ENCODE peak calls at places on chromosomes 1 and 21, in seven cellular contexts. W, H, A, G, I, U and Y are unnamed samples.

GRCh38 chr1:116067564-116067887 is 43.7 kb upstream of the MAB21L3 start:
- DNase-seq in A (no peak), W (peak; percentile 62), G (peak; percentile 85), I (no peak), H (no peak), U (peak; percentile 22), Y (no peak)

GRCh38 chr1:67166196-67166595 is at the start of gene IL23R:
- DNase-seq in I (no peak), H (no peak), A (no peak), W (no peak), U (no peak), G (no peak), Y (peak; percentile 62)

GRCh38 chr1:1109743-1110142 is 6.1 kb downstream of the C1orf159 start:
- DNase-seq in U (no peak), H (no peak), W (no peak), A (no peak), I (no peak), G (no peak), Y (no peak)

GRCh38 chr1:161805399-161806197 is 39.5 kb downstream of the ATF6 start:
- DNase-seq in U (no peak), W (no peak), A (no peak), I (no peak), G (peak; percentile 19), H (no peak), Y (no peak)

GRCh38 chr1:39615086-39615662 is 24.3 kb downstream of the HEYL start:
- DNase-seq in A (no peak), H (no peak), U (no peak), I (no peak), G (no peak), W (no peak), Y (no peak)

GRCh38 chr21:37244506-37245083 is 22.5 kb downstream of the VPS26C start:
- DNase-seq in A (no peak), W (no peak), G (peak; percentile 34), I (no peak), H (no peak), U (no peak), Y (no peak)

GRCh38 chr1:107936498-107937481 is 28.2 kb downstream of the VAV3 start:
- DNase-seq in U (peak; percentile 84), W (peak; percentile 97), G (peak; percentile 94), H (peak; percentile 38), A (peak; percentile 78), I (peak; percentile 22), Y (peak; percentile 20)

GRCh38 chr1:97088386-97088785 is 366.8 kb downstream of the PTBP2 start:
- DNase-seq in H (no peak), U (no peak), I (no peak), G (no peak), A (no peak), W (no peak), Y (no peak)

GRCh38 chr21:44930543-44930981 is 9.3 kb upstream of the SLX9 start:
- DNase-seq in G (peak; percentile 23), U (peak; percentile 87), A (no peak), W (no peak), I (no peak), H (peak; percentile 47), Y (no peak)

GRCh38 chr1:4877426-4877825 is 223.0 kb downstream of the AJAP1 start:
- DNase-seq in U (no peak), G (no peak), H (no peak), W (no peak), A (no peak), I (no peak), Y (no peak)

GRCh38 chr1:53498555-53499142 is 39.5 kb downstream of the DMRTB1 start:
- DNase-seq in H (no peak), U (no peak), W (no peak), A (no peak), G (peak; percentile 65), I (no peak), Y (no peak)

GRCh38 chr1:113951719-113952118 is 22.6 kb downstream of the HIPK1 start:
- DNase-seq in H (no peak), U (no peak), I (no peak), A (no peak), W (no peak), G (no peak), Y (no peak)

GRCh38 chr1:176522310-176522846 is 59.4 kb downstream of the PAPPA2 start:
- DNase-seq in A (no peak), W (no peak), G (no peak), U (no peak), I (no peak), H (no peak), Y (no peak)

GRCh38 chr1:98045211-98046030 is 124.6 kb upstream of the DPYD start:
- DNase-seq in A (peak; percentile 47), G (peak; percentile 71), U (peak; percentile 70), W (peak; percentile 56), H (no peak), I (no peak), Y (no peak)

GRCh38 chr1:41371630-41372599 is 10.7 kb downstream of the FOXO6 start:
- DNase-seq in G (no peak), W (no peak), I (peak; percentile 87), U (no peak), H (no peak), A (peak; percentile 96), Y (no peak)

GRCh38 chr1:225468270-225469020 is 40.6 kb upstream of the LBR start:
- DNase-seq in W (no peak), I (no peak), G (no peak), H (no peak), U (no peak), A (peak; percentile 16), Y (no peak)

GRCh38 chr21:41768371-41769042 is 1.7 kb upstream of the RIPK4 start:
- DNase-seq in H (peak; percentile 38), U (peak; percentile 59), G (peak; percentile 51), A (peak; percentile 79), W (peak; percentile 88), I (peak; percentile 66), Y (no peak)

GRCh38 chr1:161019767-161020572 is 982 bp downstream of the F11R start:
- DNase-seq in G (peak; percentile 61), W (peak; percentile 94), H (no peak), I (no peak), U (no peak), A (no peak), Y (no peak)

GRCh38 chr1:111471012-111471411 is 2.8 kb upstream of the C1orf162 start:
- DNase-seq in I (no peak), W (no peak), G (no peak), U (no peak), H (peak; percentile 78), A (no peak), Y (no peak)

GRCh38 chr1:48068216-48068615 is 71.0 kb upstream of the TRABD2B start:
- DNase-seq in U (no peak), G (no peak), W (no peak), H (no peak), I (no peak), A (no peak), Y (no peak)

GRCh38 chr1:18608534-18608933 is 22.1 kb upstream of the PAX7 start:
- DNase-seq in I (no peak), A (no peak), H (peak; percentile 37), W (no peak), U (no peak), G (no peak), Y (no peak)
- TF ChIP-seq CTCF in I (no peak), A (peak; percentile 58), H (peak; percentile 77), W (peak; percentile 3), U (peak; percentile 45), G (no peak), Y (no peak)

GRCh38 chr1:218983848-218984247 is 189.8 kb upstream of the LYPLAL1 start:
- DNase-seq in G (no peak), W (no peak), H (peak; percentile 2), U (peak; percentile 51), I (peak; percentile 33), A (peak; percentile 54), Y (no peak)
- TF ChIP-seq CTCF in G (peak; percentile 16), W (no peak), H (peak; percentile 51), U (peak; percentile 59), I (no peak), A (peak; percentile 65), Y (no peak)

GRCh38 chr1:17574502-17574901 is 35.0 kb downstream of the ARHGEF10L start:
- DNase-seq in A (peak; percentile 75), U (no peak), G (no peak), W (no peak), H (no peak), I (peak; percentile 55), Y (no peak)
- TF ChIP-seq CTCF in A (peak; percentile 58), U (peak; percentile 21), G (peak; percentile 21), W (peak; percentile 29), H (peak; percentile 13), I (peak; percentile 21), Y (no peak)

DNA sequence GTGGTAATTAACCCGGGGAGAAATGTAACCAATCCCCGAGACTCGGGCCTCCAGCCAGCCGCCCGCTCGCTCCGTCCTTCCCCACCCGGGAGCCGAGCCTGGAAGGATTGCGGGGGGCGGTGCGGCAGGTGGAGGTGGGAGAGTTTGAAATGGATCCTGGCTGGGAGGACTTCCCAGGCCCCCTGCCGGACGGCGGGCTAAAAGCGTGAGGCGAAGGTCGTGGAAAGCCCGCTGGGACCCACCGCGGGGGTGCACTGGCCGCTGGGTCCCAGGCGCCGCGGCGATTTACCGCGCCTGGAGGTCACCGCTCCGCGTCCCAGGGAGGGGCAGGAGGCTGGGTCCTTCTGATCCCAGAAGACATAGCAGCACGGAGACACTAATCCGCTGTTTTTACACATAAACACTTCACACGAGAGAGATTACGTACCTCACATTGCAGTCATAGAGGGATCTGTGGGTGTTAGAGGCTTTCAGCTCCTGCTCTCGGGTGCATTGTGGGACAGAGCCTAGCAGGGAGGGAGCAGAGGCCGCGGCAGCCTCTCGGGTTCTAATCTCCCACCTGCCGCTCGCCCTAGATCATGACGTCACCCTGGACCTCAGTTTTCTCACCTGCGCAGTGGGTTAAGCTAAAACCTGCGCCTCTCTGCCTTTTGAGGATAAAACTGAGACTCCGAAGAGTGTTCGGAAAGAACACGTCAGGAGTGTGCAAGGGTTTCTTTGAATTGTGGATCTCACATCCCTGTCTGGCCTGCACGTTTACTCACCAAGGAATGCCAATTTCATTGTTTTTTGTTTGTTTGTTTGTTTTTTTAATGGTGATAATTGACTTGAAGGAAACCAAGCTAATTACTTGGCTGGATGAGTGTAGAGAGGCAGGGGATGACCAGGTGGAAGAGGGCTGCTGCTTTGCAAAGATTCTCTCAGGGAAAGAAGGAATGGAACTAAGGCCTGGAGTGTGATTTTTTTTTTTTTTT is 17.1 kb upstream of the TMEM9 start:
- DNase-seq in G (peak; percentile 43), A (peak; percentile 62), W (peak; percentile 24), H (no peak), U (peak; percentile 55), I (peak; percentile 60), Y (peak; percentile 81)
- TF ChIP-seq CTCF in G (peak; percentile 44), A (peak; percentile 59), W (peak; percentile 18), H (peak; percentile 26), U (peak; percentile 44), I (no peak), Y (peak; percentile 22)

GRCh38 chr1:188709146-188709545 is 1768.5 kb downstream of the BRINP3 start:
- DNase-seq in W (no peak), A (no peak), G (peak; percentile 21), U (no peak), I (no peak), H (no peak), Y (no peak)

GRCh38 chr1:188706742-188707141 is 1770.9 kb downstream of the BRINP3 start:
- DNase-seq in W (peak; percentile 93), A (no peak), I (no peak), U (no peak), H (no peak), G (peak; percentile 32), Y (no peak)
- TF ChIP-seq CTCF in W (peak; percentile 25), A (no peak), I (no peak), U (no peak), H (no peak), G (no peak), Y (no peak)